ENCODE peak calls at places on chromosome 4, in eight cellular contexts. R is ascending aorta; L is body of pancreas; D is activated CD8-positive, alpha-beta T cell treated with anti-CD3 and anti-CD28 coated beads for 36 hours; E is fibroblast of lung; U is CD8-positive, alpha-beta T cell; K is BE2C; A is fibroblast of pulmonary artery. Q is an unnamed sample.

GRCh38 chr4:142377345-142378091 is 468.6 kb downstream of the INPP4B start:
- DNase-seq in D (no peak), L (no peak), E (no peak), K (no peak), R (no peak), A (no peak), U (no peak), Q (no peak)

GRCh38 chr4:94974773-94975172 is 217.0 kb downstream of the BMPR1B start:
- DNase-seq in L (no peak), D (no peak), K (no peak), R (no peak), U (no peak), A (peak; percentile 67), E (peak; percentile 73), Q (no peak)

GRCh38 chr4:8314691-8315255 is 45.2 kb downstream of the HTRA3 start:
- DNase-seq in L (peak; percentile 0), R (peak; percentile 39), U (no peak), E (no peak), A (no peak), K (no peak), D (no peak), Q (no peak)

GRCh38 chr4:1756079-1756478 is 34.8 kb downstream of the TACC3 start:
- DNase-seq in L (no peak), K (no peak), E (no peak), U (no peak), A (no peak), R (no peak), D (no peak), Q (no peak)

GRCh38 chr4:158020734-158021346 is 152.0 kb downstream of the GASK1B start:
- DNase-seq in L (no peak), E (peak; percentile 98), A (peak; percentile 91), R (no peak), U (no peak), K (no peak), D (no peak), Q (no peak)

GRCh38 chr4:534101-534575 is 35.1 kb downstream of the PIGG start:
- DNase-seq in U (no peak), D (no peak), A (no peak), E (no peak), K (no peak), R (no peak), L (no peak), Q (no peak)

GRCh38 chr4:17630228-17630627 is 15.8 kb downstream of the MED28 start:
- DNase-seq in R (no peak), E (no peak), L (no peak), D (no peak), U (no peak), A (no peak), K (no peak), Q (no peak)

GRCh38 chr4:96315815-96316214 is 475.9 kb downstream of the PDHA2 start:
- DNase-seq in E (peak; percentile 6), K (peak; percentile 68), A (peak; percentile 24), D (no peak), U (no peak), R (no peak), L (no peak), Q (peak; percentile 61)

GRCh38 chr4:77385124-77385969 is 220.3 kb upstream of the CXCL13 start:
- DNase-seq in U (peak; percentile 41), A (peak; percentile 82), R (peak; percentile 75), K (peak; percentile 47), E (peak; percentile 54), D (peak; percentile 73), L (peak; percentile 75), Q (peak; percentile 67)

GRCh38 chr4:74661427-74662171 is 132.7 kb downstream of the BTC start:
- DNase-seq in E (peak; percentile 27), U (no peak), K (no peak), A (peak; percentile 33), D (no peak), R (no peak), L (no peak), Q (no peak)

GRCh38 chr4:143700420-143701352 is at the start of gene FREM3:
- DNase-seq in R (no peak), A (peak; percentile 3), K (no peak), L (no peak), E (no peak), U (no peak), D (peak; percentile 2), Q (peak; percentile 44)

GRCh38 chr4:138645289-138645688 is 370.3 kb upstream of the NOCT start:
- DNase-seq in K (no peak), A (no peak), D (no peak), R (no peak), E (peak; percentile 61), L (no peak), U (no peak), Q (no peak)

GRCh38 chr4:21709761-21710160 is 238.8 kb downstream of the KCNIP4 start:
- DNase-seq in R (no peak), E (no peak), A (no peak), D (no peak), K (no peak), U (no peak), L (no peak), Q (no peak)

GRCh38 chr4:10688827-10689226 is 4.3 kb upstream of the CLNK start:
- DNase-seq in L (no peak), E (no peak), K (no peak), U (no peak), D (no peak), A (no peak), R (no peak), Q (no peak)

GRCh38 chr4:183503497-183504063 is 1.3 kb upstream of the ING2 start:
- DNase-seq in D (no peak), A (peak; percentile 3), K (no peak), L (no peak), E (no peak), U (no peak), R (no peak), Q (no peak)

GRCh38 chr4:183505556-183506388 is 914 bp downstream of the ING2 start:
- DNase-seq in K (peak; percentile 87), U (peak; percentile 89), R (peak; percentile 93), L (peak; percentile 91), E (peak; percentile 88), D (peak; percentile 89), A (peak; percentile 88), Q (peak; percentile 84)

GRCh38 chr4:183506389-183506735 is 1.5 kb downstream of the ING2 start:
- DNase-seq in K (no peak), A (peak; percentile 1), E (no peak), R (no peak), L (no peak), D (no peak), U (no peak), Q (no peak)

GRCh38 chr4:183504930-183505555 is at the start of gene ING2:
- DNase-seq in A (no peak), R (no peak), L (no peak), D (no peak), E (no peak), K (no peak), U (peak; percentile 59), Q (peak; percentile 74)

DNA sequence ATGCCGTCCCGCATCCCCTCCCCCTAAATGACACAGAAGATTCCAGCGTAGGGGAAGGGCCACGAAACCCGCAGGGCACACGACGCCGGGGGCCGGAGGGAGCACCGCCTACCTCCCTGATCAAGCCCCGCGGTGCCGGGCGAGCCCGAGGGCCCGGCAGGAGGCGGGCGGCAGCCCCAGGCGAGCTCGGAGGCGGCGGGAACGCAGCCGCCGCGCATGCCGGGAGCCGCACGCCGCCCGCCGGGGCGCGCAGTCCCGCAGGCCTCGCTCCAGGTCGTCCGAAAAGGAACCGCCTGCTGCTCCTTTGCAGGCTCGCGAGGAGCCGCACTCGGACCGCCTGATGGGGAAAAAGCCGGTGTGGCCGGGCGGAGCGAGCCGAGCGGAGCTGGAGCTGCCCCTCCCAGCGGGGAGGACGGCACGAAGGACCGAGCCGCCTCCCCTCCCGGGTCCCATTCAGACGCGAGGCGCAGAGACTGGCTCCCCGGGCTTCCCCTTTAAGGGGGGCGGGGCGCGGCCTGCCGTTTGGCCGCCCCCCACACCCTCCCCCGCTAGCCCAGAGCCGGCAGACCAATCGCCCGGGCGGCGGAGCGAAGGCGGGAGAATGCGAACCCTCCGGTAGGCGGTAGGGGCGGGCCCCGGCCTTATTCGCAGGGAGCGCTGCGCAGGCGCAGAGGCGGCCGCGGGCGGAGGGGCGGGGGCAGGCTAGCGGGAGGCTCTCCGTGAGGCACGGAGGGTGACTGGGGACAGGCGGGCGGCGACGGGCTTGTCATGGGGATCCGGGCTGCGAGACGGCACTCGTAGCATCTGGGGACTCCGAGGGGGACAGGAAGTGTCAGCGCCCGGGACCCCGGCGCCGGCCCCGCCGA is 561 bp upstream of the ING2 start:
- DNase-seq in D (peak; percentile 99), E (peak; percentile 96), U (peak; percentile 99), L (peak; percentile 99), K (peak; percentile 99), A (peak; percentile 98), R (peak; percentile 100), Q (peak; percentile 99)
- TF ChIP-seq CTCF in D (no peak), E (peak; percentile 31), U (no peak), L (no peak), K (peak; percentile 7), A (no peak), R (peak; percentile 7), Q (no peak)

GRCh38 chr4:59094505-59094904 is 1984.3 kb upstream of the IGFBP7 start:
- DNase-seq in K (no peak), U (no peak), E (no peak), R (no peak), L (no peak), D (no peak), A (no peak), Q (no peak)
- TF ChIP-seq CTCF in K (no peak), U (no peak), E (no peak), R (no peak), L (no peak), D (no peak), A (no peak), Q (no peak)

GRCh38 chr4:6331018-6331417 is 61.4 kb downstream of the WFS1 start:
- DNase-seq in R (no peak), U (no peak), E (no peak), L (no peak), A (peak; percentile 33), K (peak; percentile 43), D (peak; percentile 41), Q (no peak)
- TF ChIP-seq CTCF in R (no peak), U (peak; percentile 28), E (peak; percentile 61), L (peak; percentile 5), A (peak; percentile 69), K (peak; percentile 79), D (peak; percentile 54), Q (peak; percentile 69)

DNA sequence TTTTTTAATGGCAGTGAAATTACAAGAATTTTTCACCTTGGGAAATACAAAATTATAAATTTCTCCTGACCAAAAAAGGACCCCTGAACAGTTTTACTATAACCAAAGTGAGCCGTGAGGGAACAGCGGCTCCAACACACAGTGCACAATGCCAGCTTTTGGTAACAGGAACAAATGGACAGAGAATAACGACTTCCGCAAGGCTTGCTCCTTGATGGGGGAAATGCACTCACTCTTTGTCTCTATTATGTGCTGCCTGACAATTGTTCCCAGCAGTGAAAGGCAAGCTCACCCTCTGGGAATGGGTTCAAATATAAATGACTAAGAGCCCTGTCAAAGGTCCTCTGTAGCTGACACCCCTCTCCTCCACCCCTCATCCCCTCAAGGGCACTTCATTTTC is 325.9 kb upstream of the GALNT7 start:
- DNase-seq in L (no peak), U (no peak), E (no peak), D (no peak), K (no peak), A (no peak), R (no peak), Q (no peak)
- TF ChIP-seq CTCF in L (no peak), U (no peak), E (no peak), D (no peak), K (no peak), A (no peak), R (no peak), Q (no peak)

Q was measured in glutamatergic neuron.